ENCODE peak calls at places on chromosomes 3 and 15, in ten cellular contexts. Z, W, N, P, V, O, T, E, C and Q are unnamed samples.

GRCh38 chr15:45377630-45378148 is 655 bp downstream of the GATM start:
- DNase-seq in Z (peak; percentile 26), W (no peak), N (peak; percentile 61), P (no peak), V (no peak), O (no peak), T (no peak), E (no peak), C (no peak), Q (peak; percentile 38)

GRCh38 chr15:57118013-57118799 is 199.8 kb downstream of the TCF12 start:
- DNase-seq in Z (no peak), W (no peak), N (no peak), P (no peak), V (no peak), O (no peak), T (no peak), E (peak; percentile 57), C (no peak), Q (no peak)

GRCh38 chr3:97029972-97030371 is 215.6 kb downstream of the EPHA6 start:
- DNase-seq in Z (no peak), W (no peak), N (no peak), P (no peak), V (no peak), O (no peak), T (no peak), E (no peak), C (no peak), Q (no peak)

GRCh38 chr15:80942746-80943565 is 46.7 kb downstream of the MESD start:
- DNase-seq in Z (peak; percentile 79), W (no peak), N (peak; percentile 51), P (no peak), V (no peak), O (no peak), T (no peak), E (no peak), C (no peak), Q (peak; percentile 78)

GRCh38 chr3:177810162-177810623 is 612.9 kb upstream of the TBL1XR1 start:
- DNase-seq in Z (no peak), W (peak; percentile 30), N (no peak), P (no peak), V (no peak), O (no peak), T (peak; percentile 67), E (peak; percentile 97), C (no peak), Q (no peak)

GRCh38 chr3:71111784-71112440 is 471.6 kb downstream of the FOXP1 start:
- DNase-seq in Z (no peak), W (no peak), N (no peak), P (no peak), V (no peak), O (no peak), T (peak; percentile 93), E (peak; percentile 96), C (no peak), Q (no peak)

GRCh38 chr3:180802837-180803236 is 109.6 kb upstream of the FXR1 start:
- DNase-seq in Z (no peak), W (peak; percentile 19), N (no peak), P (no peak), V (no peak), O (peak; percentile 22), T (peak; percentile 4), E (peak; percentile 44), C (no peak), Q (no peak)

GRCh38 chr3:140188285-140188684 is 253.3 kb downstream of the CLSTN2 start:
- DNase-seq in Z (no peak), W (no peak), N (peak; percentile 51), P (no peak), V (no peak), O (no peak), T (no peak), E (no peak), C (no peak), Q (no peak)

GRCh38 chr3:122893282-122893681 is 98.4 kb downstream of the SLC49A4 start:
- DNase-seq in Z (no peak), W (no peak), N (no peak), P (no peak), V (no peak), O (no peak), T (no peak), E (peak; percentile 33), C (no peak), Q (no peak)

GRCh38 chr3:143571548-143571947 is 276.7 kb downstream of the SLC9A9 start:
- DNase-seq in Z (no peak), W (no peak), N (no peak), P (no peak), V (no peak), O (no peak), T (no peak), E (no peak), C (no peak), Q (no peak)

GRCh38 chr3:46599590-46599989 is 12.7 kb upstream of the FAM240A start:
- DNase-seq in Z (no peak), W (no peak), N (no peak), P (no peak), V (no peak), O (no peak), T (no peak), E (no peak), C (no peak), Q (no peak)

GRCh38 chr3:47578119-47578630 is 490 bp downstream of the CSPG5 start:
- DNase-seq in Z (peak; percentile 28), W (no peak), N (peak; percentile 59), P (peak; percentile 28), V (peak; percentile 26), O (peak; percentile 36), T (no peak), E (peak; percentile 36), C (no peak), Q (no peak)

GRCh38 chr3:46935168-46935858 is 41.2 kb downstream of the CCDC12 start:
- DNase-seq in Z (peak; percentile 78), W (no peak), N (peak; percentile 85), P (peak; percentile 22), V (no peak), O (no peak), T (peak; percentile 91), E (peak; percentile 96), C (no peak), Q (no peak)

GRCh38 chr15:90851945-90852344 is 16.4 kb upstream of the FURIN start:
- DNase-seq in Z (no peak), W (no peak), N (no peak), P (no peak), V (no peak), O (peak; percentile 33), T (no peak), E (no peak), C (no peak), Q (no peak)

GRCh38 chr15:64490598-64491259 is 30.4 kb downstream of the ZNF609 start:
- DNase-seq in Z (no peak), W (no peak), N (no peak), P (no peak), V (no peak), O (no peak), T (no peak), E (no peak), C (no peak), Q (no peak)

GRCh38 chr15:70921297-70921696 is 28.7 kb downstream of the LRRC49 start:
- DNase-seq in Z (no peak), W (no peak), N (no peak), P (no peak), V (no peak), O (no peak), T (no peak), E (no peak), C (no peak), Q (no peak)

GRCh38 chr3:128203171-128203570 is 49.9 kb downstream of the EEFSEC start:
- DNase-seq in Z (no peak), W (no peak), N (no peak), P (no peak), V (no peak), O (no peak), T (no peak), E (no peak), C (no peak), Q (no peak)

GRCh38 chr3:58492385-58492970 is 582 bp downstream of the KCTD6 start:
- DNase-seq in Z (no peak), W (no peak), N (no peak), P (peak; percentile 12), V (peak; percentile 15), O (peak; percentile 70), T (no peak), E (peak; percentile 42), C (no peak), Q (peak; percentile 86)

GRCh38 chr3:178291971-178292370 is 244.3 kb upstream of the KCNMB2 start:
- DNase-seq in Z (no peak), W (no peak), N (no peak), P (no peak), V (no peak), O (no peak), T (no peak), E (no peak), C (no peak), Q (no peak)

GRCh38 chr3:55333923-55334322 is 153.2 kb downstream of the WNT5A start:
- DNase-seq in Z (no peak), W (no peak), N (no peak), P (no peak), V (no peak), O (no peak), T (no peak), E (peak; percentile 48), C (no peak), Q (no peak)

GRCh38 chr3:183371672-183371968 is 56.8 kb downstream of the MCF2L2 start:
- DNase-seq in Z (no peak), W (no peak), N (no peak), P (no peak), V (no peak), O (no peak), T (no peak), E (peak; percentile 26), C (no peak), Q (no peak)

GRCh38 chr15:101003076-101003475 is 83.9 kb downstream of the LRRK1 start:
- DNase-seq in Z (no peak), W (peak; percentile 74), N (no peak), P (no peak), V (no peak), O (no peak), T (no peak), E (no peak), C (no peak), Q (no peak)

GRCh38 chr3:71694358-71694999 is 30.7 kb downstream of the EIF4E3 start:
- DNase-seq in Z (no peak), W (no peak), N (no peak), P (no peak), V (no peak), O (no peak), T (peak; percentile 74), E (peak; percentile 56), C (no peak), Q (no peak)

GRCh38 chr3:25410703-25411102 is 17.4 kb upstream of the RARB start:
- DNase-seq in Z (no peak), W (no peak), N (no peak), P (no peak), V (no peak), O (no peak), T (no peak), E (no peak), C (no peak), Q (no peak)

GRCh38 chr3:160140756-160141155 is 84.5 kb upstream of the C3orf80 start:
- DNase-seq in Z (no peak), W (no peak), N (no peak), P (no peak), V (no peak), O (no peak), T (no peak), E (no peak), C (no peak), Q (no peak)

GRCh38 chr3:183274609-183275008 is 21.6 kb downstream of the B3GNT5 start:
- DNase-seq in Z (no peak), W (no peak), N (no peak), P (no peak), V (no peak), O (no peak), T (no peak), E (peak; percentile 90), C (no peak), Q (no peak)

GRCh38 chr15:70778258-70779076 is 15.1 kb upstream of the UACA start:
- DNase-seq in Z (no peak), W (no peak), N (no peak), P (no peak), V (no peak), O (no peak), T (no peak), E (peak; percentile 94), C (no peak), Q (no peak)

GRCh38 chr3:196111939-196112386 is 30.1 kb upstream of the TFRC start:
- DNase-seq in Z (no peak), W (peak; percentile 57), N (no peak), P (no peak), V (no peak), O (no peak), T (no peak), E (no peak), C (no peak), Q (no peak)